ENCODE peak calls at places on chromosomes 5 and 9, in nine cellular contexts. C is Calu3; W is IMR-90; P is Kasumi-1; V is CD8-positive, alpha-beta T cell; O is HTR-8/SVneo; F is WTC11; H is MV-4-11; X is type B pancreatic cell. T is an unnamed sample.

GRCh38 chr5:72451771-72452505 is 55.3 kb downstream of the ZNF366 start:
- DNase-seq in C (no peak), W (peak; percentile 66), P (no peak), V (no peak), O (no peak), F (no peak), H (peak; percentile 46), X (no peak), T (peak; percentile 64)

GRCh38 chr9:33463151-33463550 is 10.6 kb downstream of the NOL6 start:
- DNase-seq in C (no peak), W (no peak), P (no peak), V (no peak), O (no peak), F (no peak), H (no peak), X (no peak), T (no peak)

GRCh38 chr5:170986598-170986997 is 124.8 kb downstream of the RANBP17 start:
- DNase-seq in C (no peak), W (peak; percentile 42), P (peak; percentile 33), V (no peak), O (no peak), F (no peak), H (peak; percentile 15), X (no peak), T (no peak)

GRCh38 chr5:112795944-112796678 is 58.4 kb downstream of the APC start:
- DNase-seq in C (no peak), W (no peak), P (no peak), V (no peak), O (no peak), F (no peak), H (peak; percentile 58), X (no peak), T (peak; percentile 23)

GRCh38 chr5:178330791-178331404 is 98.3 kb upstream of the PHYKPL start:
- DNase-seq in C (no peak), W (no peak), P (peak; percentile 22), V (no peak), O (no peak), F (no peak), H (no peak), X (no peak), T (no peak)

GRCh38 chr5:54758038-54758437 is 227.4 kb downstream of the ESM1 start:
- DNase-seq in C (no peak), W (peak; percentile 95), P (no peak), V (no peak), O (no peak), F (no peak), H (no peak), X (no peak), T (no peak)

GRCh38 chr9:38068866-38069628 is at the start of gene SHB:
- DNase-seq in C (peak; percentile 50), W (peak; percentile 33), P (peak; percentile 42), V (peak; percentile 84), O (peak; percentile 50), F (peak; percentile 77), H (peak; percentile 42), X (peak; percentile 83), T (peak; percentile 89)

GRCh38 chr5:172659909-172660628 is 19.0 kb downstream of the NEURL1B start:
- DNase-seq in C (no peak), W (peak; percentile 94), P (no peak), V (no peak), O (peak; percentile 89), F (peak; percentile 30), H (peak; percentile 55), X (peak; percentile 75), T (no peak)

GRCh38 chr5:150159741-150160179 is 4.1 kb upstream of the PDGFRB start:
- DNase-seq in C (no peak), W (peak; percentile 87), P (peak; percentile 70), V (no peak), O (no peak), F (no peak), H (peak; percentile 9), X (no peak), T (no peak)

GRCh38 chr9:96136992-96137665 is 164.8 kb downstream of the HSD17B3 start:
- DNase-seq in C (no peak), W (peak; percentile 78), P (no peak), V (no peak), O (no peak), F (no peak), H (peak; percentile 60), X (no peak), T (peak; percentile 41)

GRCh38 chr5:27276119-27276518 is 237.7 kb upstream of the CDH9 start:
- DNase-seq in C (no peak), W (no peak), P (no peak), V (no peak), O (no peak), F (no peak), H (no peak), X (no peak), T (no peak)

GRCh38 chr5:9898319-9898718 is 268.2 kb upstream of the TAS2R1 start:
- DNase-seq in C (peak; percentile 68), W (peak; percentile 49), P (peak; percentile 17), V (no peak), O (peak; percentile 69), F (peak; percentile 52), H (peak; percentile 9), X (no peak), T (no peak)

GRCh38 chr9:127805620-127806019 is 2.9 kb downstream of the FPGS start:
- DNase-seq in C (peak; percentile 25), W (no peak), P (peak; percentile 31), V (peak; percentile 40), O (no peak), F (peak; percentile 88), H (peak; percentile 12), X (no peak), T (peak; percentile 62)

GRCh38 chr5:140488914-140489313 is 58.5 kb upstream of the EIF4EBP3 start:
- DNase-seq in C (no peak), W (no peak), P (no peak), V (no peak), O (no peak), F (no peak), H (no peak), X (no peak), T (no peak)

GRCh38 chr9:96232539-96233241 is 69.3 kb downstream of the HSD17B3 start:
- DNase-seq in C (peak; percentile 13), W (peak; percentile 56), P (peak; percentile 69), V (peak; percentile 32), O (peak; percentile 72), F (peak; percentile 48), H (peak; percentile 54), X (no peak), T (no peak)

GRCh38 chr5:137470111-137470920 is 28.8 kb downstream of the SPOCK1 start:
- DNase-seq in C (no peak), W (peak; percentile 94), P (no peak), V (no peak), O (peak; percentile 51), F (no peak), H (no peak), X (no peak), T (no peak)

GRCh38 chr5:94785111-94785510 is 166.6 kb downstream of the SLF1 start:
- DNase-seq in C (no peak), W (peak; percentile 1), P (peak; percentile 40), V (no peak), O (no peak), F (no peak), H (no peak), X (no peak), T (no peak)

GRCh38 chr5:141881886-141882285 is 3.7 kb upstream of the PCDH1 start:
- DNase-seq in C (no peak), W (no peak), P (no peak), V (no peak), O (no peak), F (peak; percentile 20), H (no peak), X (no peak), T (no peak)

GRCh38 chr5:126000533-126000932 is 422.7 kb upstream of the GRAMD2B start:
- DNase-seq in C (no peak), W (no peak), P (no peak), V (no peak), O (no peak), F (no peak), H (no peak), X (no peak), T (no peak)

T was measured in B cell.